ENCODE peak calls at places on chromosomes 3 and 15, in six cellular contexts. One of them, this sample, is unnamed.

GRCh38 chr15:85407421-85408269 is 27.2 kb downstream of the AKAP13 start:
- DNase-seq in SK-N-SH: no peak
- DNase-seq in HCT116: no peak
- DNase-seq in stomach: no peak
- DNase-seq in transverse colon: no peak
- DNase-seq in K562: no peak
- DNase-seq in this sample: peak

GRCh38 chr3:53211704-53212702 is 43.8 kb downstream of the TKT start:
- DNase-seq in SK-N-SH: no peak
- DNase-seq in HCT116: no peak
- DNase-seq in stomach: no peak
- DNase-seq in transverse colon: no peak
- DNase-seq in K562: no peak
- DNase-seq in this sample: no peak

GRCh38 chr3:66354561-66354960 is 133.8 kb downstream of the SLC25A26 start:
- DNase-seq in SK-N-SH: no peak
- DNase-seq in HCT116: no peak
- DNase-seq in stomach: no peak
- DNase-seq in transverse colon: no peak
- DNase-seq in K562: no peak
- DNase-seq in this sample: no peak

GRCh38 chr15:73052679-73053397 is 575 bp downstream of the NEO1 start:
- DNase-seq in SK-N-SH: peak
- DNase-seq in HCT116: peak
- DNase-seq in stomach: peak
- DNase-seq in transverse colon: peak
- DNase-seq in K562: peak
- DNase-seq in this sample: no peak

GRCh38 chr15:25717861-25718504 is 145.1 kb downstream of the ATP10A start:
- DNase-seq in SK-N-SH: no peak
- DNase-seq in HCT116: no peak
- DNase-seq in stomach: no peak
- DNase-seq in transverse colon: no peak
- DNase-seq in K562: no peak
- DNase-seq in this sample: no peak

GRCh38 chr3:58116985-58117384 is 93.8 kb downstream of the DNASE1L3 start:
- DNase-seq in SK-N-SH: no peak
- DNase-seq in HCT116: no peak
- DNase-seq in stomach: no peak
- DNase-seq in transverse colon: no peak
- DNase-seq in K562: no peak
- DNase-seq in this sample: no peak

GRCh38 chr3:122794483-122794778 is 438 bp upstream of the SLC49A4 start:
- DNase-seq in SK-N-SH: no peak
- DNase-seq in HCT116: no peak
- DNase-seq in stomach: no peak
- DNase-seq in transverse colon: no peak
- DNase-seq in K562: no peak
- DNase-seq in this sample: no peak

GRCh38 chr15:69515508-69516290 is 63.1 kb downstream of the RPLP1 start:
- DNase-seq in SK-N-SH: no peak
- DNase-seq in HCT116: no peak
- DNase-seq in stomach: no peak
- DNase-seq in transverse colon: no peak
- DNase-seq in K562: no peak
- DNase-seq in this sample: peak

GRCh38 chr15:85472349-85472748 is 91.9 kb downstream of the AKAP13 start:
- DNase-seq in SK-N-SH: no peak
- DNase-seq in HCT116: no peak
- DNase-seq in stomach: no peak
- DNase-seq in transverse colon: no peak
- DNase-seq in K562: no peak
- DNase-seq in this sample: no peak

GRCh38 chr3:146517684-146518435 is 26.5 kb downstream of the PLSCR1 start:
- DNase-seq in SK-N-SH: no peak
- DNase-seq in HCT116: no peak
- DNase-seq in stomach: no peak
- DNase-seq in transverse colon: no peak
- DNase-seq in K562: no peak
- DNase-seq in this sample: no peak

GRCh38 chr3:167078070-167078622 is 302.0 kb downstream of the ZBBX start:
- DNase-seq in SK-N-SH: no peak
- DNase-seq in HCT116: no peak
- DNase-seq in stomach: no peak
- DNase-seq in transverse colon: no peak
- DNase-seq in K562: no peak
- DNase-seq in this sample: no peak

GRCh38 chr3:120153294-120153693 is 59.0 kb upstream of the GSK3B start:
- DNase-seq in SK-N-SH: no peak
- DNase-seq in HCT116: no peak
- DNase-seq in stomach: no peak
- DNase-seq in transverse colon: no peak
- DNase-seq in K562: no peak
- DNase-seq in this sample: no peak

DNA sequence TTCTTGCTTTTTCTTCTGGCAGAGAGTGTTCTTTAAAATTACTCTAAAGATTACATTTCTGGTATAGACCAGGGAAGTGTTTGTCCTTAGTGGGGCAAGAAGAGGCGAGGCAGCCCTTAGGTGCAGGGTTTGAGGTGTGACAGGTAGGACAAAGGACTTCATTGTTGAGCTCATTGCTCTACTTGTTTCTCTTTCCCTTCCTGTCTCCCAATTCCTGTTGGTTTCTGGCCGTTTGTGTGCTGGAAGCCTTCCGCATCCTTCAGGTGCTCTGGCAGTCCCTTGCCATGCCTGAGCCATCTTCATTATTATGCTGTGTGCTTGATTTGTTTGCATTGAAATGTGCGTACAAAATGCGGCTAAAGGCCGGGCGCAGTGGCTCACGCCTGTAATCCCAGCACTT is 85.1 kb downstream of the CCK start:
- DNase-seq in SK-N-SH: no peak
- DNase-seq in HCT116: no peak
- DNase-seq in stomach: no peak
- DNase-seq in transverse colon: peak
- DNase-seq in K562: no peak
- DNase-seq in this sample: no peak
- TF ChIP-seq POLR2AphosphoS5 in SK-N-SH: no peak
- TF ChIP-seq POLR2AphosphoS5 in HCT116: no peak
- TF ChIP-seq POLR2AphosphoS5 in stomach: no peak
- TF ChIP-seq POLR2AphosphoS5 in transverse colon: no peak
- TF ChIP-seq POLR2AphosphoS5 in K562: no peak
- TF ChIP-seq POLR2AphosphoS5 in this sample: no peak

DNA sequence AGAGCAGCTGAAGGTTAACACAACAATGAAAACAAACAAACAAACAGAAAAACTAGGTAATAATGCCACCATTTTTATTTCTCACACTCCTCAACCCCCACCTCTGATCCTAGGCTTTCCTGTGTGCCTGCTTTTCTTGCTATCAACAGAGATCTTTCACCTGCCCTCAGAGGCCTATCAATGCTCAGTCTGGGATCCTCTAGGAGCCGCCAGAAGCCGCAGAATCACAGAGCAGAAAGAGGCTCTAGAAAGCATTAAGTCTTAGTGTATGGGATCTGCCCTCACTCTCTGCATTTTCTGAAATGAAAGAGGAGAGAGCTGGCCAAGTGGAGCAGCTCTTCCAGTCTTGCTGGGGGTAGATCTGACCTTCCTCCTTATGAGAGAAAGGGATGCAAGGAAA is 306.8 kb downstream of the TUSC7 start:
- DNase-seq in SK-N-SH: no peak
- DNase-seq in HCT116: no peak
- DNase-seq in stomach: no peak
- DNase-seq in transverse colon: no peak
- DNase-seq in K562: no peak
- DNase-seq in this sample: no peak
- TF ChIP-seq CTCF in SK-N-SH: no peak
- TF ChIP-seq CTCF in HCT116: no peak
- TF ChIP-seq CTCF in stomach: no peak
- TF ChIP-seq CTCF in transverse colon: no peak
- TF ChIP-seq CTCF in K562: no peak
- TF ChIP-seq CTCF in this sample: no peak

GRCh38 chr3:36677331-36678007 is 86.9 kb downstream of the DCLK3 start:
- DNase-seq in SK-N-SH: no peak
- DNase-seq in HCT116: peak
- DNase-seq in stomach: no peak
- DNase-seq in transverse colon: no peak
- DNase-seq in K562: no peak
- DNase-seq in this sample: no peak
- H3K27ac ChIP-seq in SK-N-SH: no peak
- H3K27ac ChIP-seq in HCT116: no peak
- H3K27ac ChIP-seq in stomach: no peak
- H3K27ac ChIP-seq in transverse colon: no peak
- H3K27ac ChIP-seq in K562: no peak
- H3K27ac ChIP-seq in this sample: no peak

GRCh38 chr3:68666409-68667193 is 265.7 kb downstream of the TAFA4 start:
- DNase-seq in SK-N-SH: no peak
- DNase-seq in HCT116: no peak
- DNase-seq in stomach: no peak
- DNase-seq in transverse colon: no peak
- DNase-seq in K562: no peak
- DNase-seq in this sample: no peak
- TF ChIP-seq POLR2AphosphoS5 in SK-N-SH: no peak
- TF ChIP-seq POLR2AphosphoS5 in HCT116: no peak
- TF ChIP-seq POLR2AphosphoS5 in stomach: peak
- TF ChIP-seq POLR2AphosphoS5 in transverse colon: peak
- TF ChIP-seq POLR2AphosphoS5 in K562: no peak
- TF ChIP-seq POLR2AphosphoS5 in this sample: no peak

DNA sequence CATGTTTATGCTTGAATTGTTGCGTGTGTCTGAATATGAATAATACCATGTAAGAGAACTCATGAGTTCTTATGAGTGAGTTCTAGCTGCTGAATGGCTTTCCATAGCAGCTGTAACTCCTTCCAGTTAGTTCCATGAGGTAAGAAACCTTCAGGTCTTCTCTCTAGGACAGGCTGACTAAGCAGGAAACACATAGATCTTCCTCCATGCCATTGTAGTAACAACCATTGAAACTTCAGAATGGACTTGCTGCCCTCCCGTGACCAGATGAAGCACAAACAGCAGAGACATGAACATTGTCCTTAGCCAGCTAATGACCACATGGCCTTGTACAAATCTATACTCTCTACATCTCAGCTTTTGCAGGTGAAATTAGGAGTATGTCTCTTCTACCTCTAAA is 200.0 kb downstream of the ZNF385D start:
- DNase-seq in SK-N-SH: peak
- DNase-seq in HCT116: no peak
- DNase-seq in stomach: no peak
- DNase-seq in transverse colon: no peak
- DNase-seq in K562: no peak
- DNase-seq in this sample: peak
- TF ChIP-seq CTCF in SK-N-SH: peak
- TF ChIP-seq CTCF in HCT116: no peak
- TF ChIP-seq CTCF in stomach: no peak
- TF ChIP-seq CTCF in transverse colon: no peak
- TF ChIP-seq CTCF in K562: peak
- TF ChIP-seq CTCF in this sample: peak

GRCh38 chr3:14143271-14143605 is 18.4 kb downstream of the TMEM43 start:
- DNase-seq in SK-N-SH: no peak
- DNase-seq in HCT116: no peak
- DNase-seq in stomach: no peak
- DNase-seq in transverse colon: no peak
- DNase-seq in K562: no peak
- DNase-seq in this sample: no peak
- H3K27ac ChIP-seq in SK-N-SH: peak
- H3K27ac ChIP-seq in HCT116: no peak
- H3K27ac ChIP-seq in stomach: peak
- H3K27ac ChIP-seq in transverse colon: peak
- H3K27ac ChIP-seq in K562: no peak
- H3K27ac ChIP-seq in this sample: peak

GRCh38 chr3:15769256-15769915 is 28.4 kb downstream of the ANKRD28 start:
- DNase-seq in SK-N-SH: no peak
- DNase-seq in HCT116: no peak
- DNase-seq in stomach: no peak
- DNase-seq in transverse colon: no peak
- DNase-seq in K562: no peak
- DNase-seq in this sample: no peak

GRCh38 chr3:15771444-15771843 is 26.3 kb downstream of the ANKRD28 start:
- DNase-seq in SK-N-SH: no peak
- DNase-seq in HCT116: no peak
- DNase-seq in stomach: no peak
- DNase-seq in transverse colon: no peak
- DNase-seq in K562: no peak
- DNase-seq in this sample: no peak

GRCh38 chr3:15766406-15766805 is 31.4 kb downstream of the ANKRD28 start:
- DNase-seq in SK-N-SH: no peak
- DNase-seq in HCT116: no peak
- DNase-seq in stomach: no peak
- DNase-seq in transverse colon: no peak
- DNase-seq in K562: no peak
- DNase-seq in this sample: no peak

DNA sequence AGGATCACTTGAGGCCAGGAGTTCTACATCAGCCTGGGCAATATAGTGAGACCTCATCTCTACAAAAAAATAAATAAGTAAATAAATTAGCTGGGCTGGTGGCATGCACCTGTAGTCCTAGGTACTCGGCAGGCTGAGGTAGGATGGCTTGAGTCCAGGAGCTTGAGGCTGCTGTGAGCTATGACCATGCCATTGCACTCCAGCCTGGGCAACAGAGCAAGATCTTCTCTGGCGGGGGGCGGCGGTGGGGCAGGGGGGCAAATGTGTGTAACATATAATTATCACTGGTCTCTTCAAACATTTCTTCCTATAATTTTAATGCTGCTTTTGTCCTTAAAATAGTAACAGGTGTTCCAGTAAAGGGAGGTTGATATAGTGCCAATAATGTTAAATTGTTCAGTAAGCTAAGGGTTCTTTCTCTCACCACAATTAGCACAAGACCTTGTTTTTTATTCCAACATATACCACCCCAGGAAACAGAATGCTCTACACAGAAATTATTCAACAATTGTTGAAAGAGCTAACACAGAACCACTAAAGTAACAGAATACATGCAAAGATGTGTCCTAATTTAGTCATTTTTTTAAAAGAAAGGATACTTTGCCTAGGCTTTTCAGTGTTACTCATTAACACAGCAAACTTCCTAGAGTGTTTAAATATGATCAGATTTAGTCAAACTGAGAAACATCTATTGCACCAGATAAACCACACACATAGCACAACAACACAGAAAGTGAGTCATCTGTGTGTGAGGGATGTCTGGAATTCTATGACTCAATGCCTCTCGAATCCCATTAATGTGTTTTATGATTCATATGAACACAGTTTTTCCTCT is 29.1 kb downstream of the ANKRD28 start:
- DNase-seq in SK-N-SH: no peak
- DNase-seq in HCT116: peak
- DNase-seq in stomach: no peak
- DNase-seq in transverse colon: no peak
- DNase-seq in K562: no peak
- DNase-seq in this sample: peak
- TF ChIP-seq POLR2AphosphoS5 in SK-N-SH: peak
- TF ChIP-seq POLR2AphosphoS5 in HCT116: peak
- TF ChIP-seq POLR2AphosphoS5 in stomach: peak
- TF ChIP-seq POLR2AphosphoS5 in transverse colon: peak
- TF ChIP-seq POLR2AphosphoS5 in K562: no peak
- TF ChIP-seq POLR2AphosphoS5 in this sample: no peak

DNA sequence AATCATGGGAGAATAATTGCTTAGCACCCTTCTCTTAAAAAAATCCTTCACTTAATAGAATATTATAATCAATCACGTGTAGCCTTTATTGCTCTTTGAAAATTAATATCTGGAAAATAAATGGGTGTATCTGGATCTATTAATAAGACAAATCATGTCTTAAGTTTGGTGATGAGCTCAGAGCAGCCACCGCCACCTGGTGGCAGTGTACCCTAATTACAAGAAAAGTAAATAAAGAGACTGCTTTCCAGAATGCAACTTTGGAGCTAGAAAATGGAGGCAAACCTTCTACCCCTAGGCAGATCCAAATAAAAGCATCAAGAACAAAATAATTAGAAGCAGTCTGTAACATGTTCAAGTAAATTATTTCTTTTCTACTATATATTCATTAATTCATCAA is 43.5 kb downstream of the EPHB1 start:
- DNase-seq in SK-N-SH: no peak
- DNase-seq in HCT116: no peak
- DNase-seq in stomach: no peak
- DNase-seq in transverse colon: no peak
- DNase-seq in K562: peak
- DNase-seq in this sample: no peak
- TF ChIP-seq CTCF in SK-N-SH: peak
- TF ChIP-seq CTCF in HCT116: peak
- TF ChIP-seq CTCF in stomach: no peak
- TF ChIP-seq CTCF in transverse colon: peak
- TF ChIP-seq CTCF in K562: peak
- TF ChIP-seq CTCF in this sample: no peak

This sample was measured in HL-60.